ENCODE peak calls at places on chromosomes 7 and 10, in eight cellular contexts. L, X, J, C, O, S, M and A are unnamed samples.

GRCh38 chr7:137073571-137074325 is 205.3 kb downstream of the CHRM2 start:
- DNase-seq in L (no peak), X (no peak), J (no peak), C (peak; percentile 74), O (no peak), S (no peak), M (no peak), A (no peak)

GRCh38 chr7:23938937-23939552 is 229.0 kb downstream of the STK31 start:
- DNase-seq in L (peak; percentile 38), X (peak; percentile 47), J (no peak), C (peak; percentile 11), O (no peak), S (peak; percentile 27), M (no peak), A (peak; percentile 59)

GRCh38 chr7:138292951-138293350 is 167.1 kb upstream of the TRIM24 start:
- DNase-seq in L (no peak), X (no peak), J (no peak), C (no peak), O (no peak), S (no peak), M (no peak), A (no peak)

GRCh38 chr7:106858618-106859532 is 6.2 kb upstream of the PIK3CG start:
- DNase-seq in L (peak; percentile 31), X (no peak), J (peak; percentile 58), C (no peak), O (no peak), S (peak; percentile 33), M (peak; percentile 80), A (peak; percentile 61)

GRCh38 chr10:62047960-62048383 is 146.5 kb downstream of the ARID5B start:
- DNase-seq in L (peak; percentile 44), X (no peak), J (no peak), C (no peak), O (peak; percentile 73), S (peak; percentile 50), M (no peak), A (no peak)

GRCh38 chr10:69693886-69694285 is 63.8 kb downstream of the FAM241B start:
- DNase-seq in L (no peak), X (no peak), J (no peak), C (no peak), O (peak; percentile 9), S (no peak), M (no peak), A (no peak)

GRCh38 chr10:11975795-11976194 is 66.8 kb downstream of the UPF2 start:
- DNase-seq in L (no peak), X (no peak), J (no peak), C (no peak), O (no peak), S (no peak), M (no peak), A (no peak)

GRCh38 chr7:3267928-3268690 is 32.9 kb upstream of the SDK1 start:
- DNase-seq in L (no peak), X (no peak), J (no peak), C (peak; percentile 99), O (no peak), S (no peak), M (no peak), A (peak; percentile 91)

GRCh38 chr7:43721193-43721806 is 8.0 kb downstream of the COA1 start:
- DNase-seq in L (no peak), X (no peak), J (no peak), C (peak; percentile 71), O (no peak), S (no peak), M (no peak), A (no peak)

GRCh38 chr10:88946965-88947590 is 5.5 kb downstream of the ACTA2 start:
- DNase-seq in L (no peak), X (no peak), J (no peak), C (no peak), O (no peak), S (no peak), M (no peak), A (no peak)

GRCh38 chr10:17407040-17407439 is 47.4 kb downstream of the ST8SIA6 start:
- DNase-seq in L (no peak), X (no peak), J (no peak), C (no peak), O (no peak), S (no peak), M (no peak), A (no peak)
- H3K27ac ChIP-seq in L (no peak overlapping the region), X (no peak overlapping the region), J (no peak overlapping the region), C (no peak overlapping the region), O (no peak overlapping the region), S (no peak overlapping the region), M (no peak overlapping the region), A (no peak overlapping the region)

DNA sequence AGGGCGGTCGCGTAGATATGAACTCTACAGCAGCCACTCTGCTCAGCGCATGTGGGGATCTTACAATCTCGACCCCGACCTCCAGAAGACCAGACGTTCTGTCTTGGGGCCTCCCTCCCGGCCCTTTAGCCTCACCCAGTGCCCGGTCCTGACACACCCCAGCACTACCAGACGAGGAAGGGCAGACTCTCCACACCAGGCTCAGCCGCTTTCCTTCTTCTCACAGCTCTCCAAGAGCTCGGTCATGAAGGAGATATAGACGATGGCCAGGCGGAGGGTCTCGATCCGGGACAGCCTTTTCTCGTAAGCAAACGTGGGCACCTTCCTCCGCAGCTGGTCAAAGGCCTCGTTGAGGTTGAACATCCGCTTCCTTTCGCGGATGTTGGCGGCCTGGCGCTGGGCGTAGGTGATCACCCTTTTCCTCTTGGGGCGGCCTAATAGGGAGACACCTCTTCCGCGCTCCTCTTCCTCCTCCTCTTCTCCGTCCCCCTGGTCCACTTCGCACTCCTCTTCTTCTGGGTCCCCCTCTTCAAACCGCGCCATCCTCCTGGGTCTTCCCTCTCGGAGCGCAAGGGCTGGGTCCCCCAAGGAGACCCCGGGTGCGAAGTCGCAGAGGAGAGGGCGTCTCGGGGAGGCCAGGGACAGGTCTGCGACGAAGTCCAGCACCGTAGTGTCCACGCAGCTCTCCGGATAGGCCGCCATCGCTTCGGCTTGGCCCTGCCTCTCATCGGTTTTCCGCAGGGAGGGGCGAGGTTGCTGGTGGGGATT is at the start of gene FERD3L:
- DNase-seq in L (no peak), X (no peak), J (no peak), C (no peak), O (peak; percentile 50), S (no peak), M (no peak), A (no peak)
- H3K4me3 ChIP-seq in L (no peak within 1 kb of the TSS), X (no peak within 1 kb of the TSS), J (no peak within 1 kb of the TSS), C (no peak within 1 kb of the TSS), O (no peak within 1 kb of the TSS), S (no peak within 1 kb of the TSS), M (no peak within 1 kb of the TSS), A (no peak within 1 kb of the TSS)

GRCh38 chr7:66497346-66497745 is 131.3 kb upstream of the KCTD7 start:
- DNase-seq in L (no peak), X (no peak), J (peak; percentile 35), C (no peak), O (peak; percentile 11), S (no peak), M (no peak), A (no peak)

GRCh38 chr7:66493235-66494181 is 135.2 kb upstream of the KCTD7 start:
- DNase-seq in L (peak; percentile 98), X (peak; percentile 95), J (peak; percentile 99), C (peak; percentile 97), O (peak; percentile 99), S (peak; percentile 98), M (peak; percentile 99), A (peak; percentile 98)
- TF ChIP-seq CTCF in L (peak; percentile 80), X (no peak), J (peak; percentile 34), C (no peak), O (no peak), S (no peak), M (peak; percentile 33), A (no peak)

GRCh38 chr10:32327364-32327691 is 19.6 kb downstream of the EPC1 start:
- DNase-seq in L (no peak), X (no peak), J (no peak), C (no peak), O (no peak), S (no peak), M (no peak), A (no peak)
- H3K27ac ChIP-seq in L (no peak overlapping the region), X (no peak overlapping the region), J (no peak overlapping the region), C (no peak overlapping the region), O (no peak overlapping the region), S (no peak overlapping the region), M (no peak overlapping the region), A (no peak overlapping the region)

GRCh38 chr7:139875821-139876241 is 46.8 kb downstream of the TBXAS1 start:
- DNase-seq in L (no peak), X (no peak), J (peak; percentile 69), C (no peak), O (no peak), S (no peak), M (peak; percentile 71), A (no peak)
- H3K4me3 ChIP-seq in L (no peak overlapping the region), X (no peak overlapping the region), J (no peak overlapping the region), C (no peak overlapping the region), O (no peak overlapping the region), S (no peak overlapping the region), M (no peak overlapping the region), A (no peak overlapping the region)